ENCODE peak calls at places on chromosome 4, in six cellular contexts. One of them, this sample, is unnamed. For H3K4me1 and H3K9me3, the result is how much of the 10 kb centered on the place peaks cover.

GRCh38 chr4:61162116-61162515 is 38.0 kb upstream of the ADGRL3 start:
- DNase-seq in aorta: no peak
- DNase-seq in pancreas: no peak
- DNase-seq in DND-41: no peak
- DNase-seq in testis: no peak
- DNase-seq in tibial nerve: no peak
- DNase-seq in this sample: no peak

GRCh38 chr4:93710101-93710846 is 118.3 kb upstream of the ATOH1 start:
- DNase-seq in aorta: no peak
- DNase-seq in pancreas: no peak
- DNase-seq in DND-41: no peak
- DNase-seq in testis: peak
- DNase-seq in tibial nerve: no peak
- DNase-seq in this sample: no peak

GRCh38 chr4:151276787-151277557 is at the start of gene PRSS48:
- DNase-seq in aorta: peak
- DNase-seq in pancreas: peak
- DNase-seq in DND-41: peak
- DNase-seq in testis: peak
- DNase-seq in tibial nerve: peak
- DNase-seq in this sample: no peak

GRCh38 chr4:62256469-62256868 is 1056.3 kb downstream of the ADGRL3 start:
- DNase-seq in aorta: no peak
- DNase-seq in pancreas: no peak
- DNase-seq in DND-41: no peak
- DNase-seq in testis: no peak
- DNase-seq in tibial nerve: no peak
- DNase-seq in this sample: no peak

GRCh38 chr4:5711479-5712184 is 631 bp downstream of the EVC start:
- DNase-seq in aorta: peak
- DNase-seq in pancreas: peak
- DNase-seq in DND-41: no peak
- DNase-seq in testis: peak
- DNase-seq in tibial nerve: no peak
- DNase-seq in this sample: no peak

GRCh38 chr4:81198151-81198550 is 16.9 kb downstream of the PRKG2 start:
- DNase-seq in aorta: no peak
- DNase-seq in pancreas: no peak
- DNase-seq in DND-41: no peak
- DNase-seq in testis: no peak
- DNase-seq in tibial nerve: no peak
- DNase-seq in this sample: no peak

GRCh38 chr4:171880136-171880535 is 66.9 kb downstream of the GALNTL6 start:
- DNase-seq in aorta: no peak
- DNase-seq in pancreas: no peak
- DNase-seq in DND-41: no peak
- DNase-seq in testis: no peak
- DNase-seq in tibial nerve: no peak
- DNase-seq in this sample: no peak

GRCh38 chr4:154590329-154591006 is at the start of gene FGA:
- DNase-seq in aorta: no peak
- DNase-seq in pancreas: no peak
- DNase-seq in DND-41: no peak
- DNase-seq in testis: no peak
- DNase-seq in tibial nerve: no peak
- DNase-seq in this sample: no peak

GRCh38 chr4:86416081-86416480 is 56.2 kb upstream of the MAPK10 start:
- DNase-seq in aorta: no peak
- DNase-seq in pancreas: no peak
- DNase-seq in DND-41: no peak
- DNase-seq in testis: no peak
- DNase-seq in tibial nerve: no peak
- DNase-seq in this sample: no peak

GRCh38 chr4:136803430-136803829 is 728.9 kb downstream of the PCDH18 start:
- DNase-seq in aorta: no peak
- DNase-seq in pancreas: no peak
- DNase-seq in DND-41: no peak
- DNase-seq in testis: no peak
- DNase-seq in tibial nerve: no peak
- DNase-seq in this sample: no peak

GRCh38 chr4:42642136-42642797 is 14.6 kb downstream of the ATP8A1 start:
- DNase-seq in aorta: no peak
- DNase-seq in pancreas: no peak
- DNase-seq in DND-41: no peak
- DNase-seq in testis: no peak
- DNase-seq in tibial nerve: no peak
- DNase-seq in this sample: no peak

GRCh38 chr4:84418032-84418709 is 80.9 kb downstream of the NKX6-1 start:
- DNase-seq in aorta: no peak
- DNase-seq in pancreas: no peak
- DNase-seq in DND-41: no peak
- DNase-seq in testis: no peak
- DNase-seq in tibial nerve: no peak
- DNase-seq in this sample: no peak

GRCh38 chr4:38386654-38387188 is 277.3 kb upstream of the KLF3 start:
- DNase-seq in aorta: no peak
- DNase-seq in pancreas: no peak
- DNase-seq in DND-41: no peak
- DNase-seq in testis: no peak
- DNase-seq in tibial nerve: no peak
- DNase-seq in this sample: no peak

GRCh38 chr4:123107444-123108252 is 185.3 kb upstream of the NUDT6 start:
- DNase-seq in aorta: no peak
- DNase-seq in pancreas: no peak
- DNase-seq in DND-41: no peak
- DNase-seq in testis: no peak
- DNase-seq in tibial nerve: no peak
- DNase-seq in this sample: no peak

GRCh38 chr4:58560736-58561135 is 1450.6 kb upstream of the IGFBP7 start:
- DNase-seq in aorta: no peak
- DNase-seq in pancreas: no peak
- DNase-seq in DND-41: no peak
- DNase-seq in testis: no peak
- DNase-seq in tibial nerve: no peak
- DNase-seq in this sample: no peak

GRCh38 chr4:88010921-88011320 is 3.5 kb downstream of the PKD2 start:
- DNase-seq in aorta: no peak
- DNase-seq in pancreas: no peak
- DNase-seq in DND-41: no peak
- DNase-seq in testis: no peak
- DNase-seq in tibial nerve: no peak
- DNase-seq in this sample: no peak

GRCh38 chr4:148831945-148832344 is 389.7 kb upstream of the NR3C2 start:
- DNase-seq in aorta: no peak
- DNase-seq in pancreas: no peak
- DNase-seq in DND-41: no peak
- DNase-seq in testis: no peak
- DNase-seq in tibial nerve: no peak
- DNase-seq in this sample: no peak

GRCh38 chr4:46886711-46887110 is 22.3 kb downstream of the COX7B2 start:
- DNase-seq in aorta: no peak
- DNase-seq in pancreas: no peak
- DNase-seq in DND-41: no peak
- DNase-seq in testis: no peak
- DNase-seq in tibial nerve: no peak
- DNase-seq in this sample: no peak

GRCh38 chr4:83224502-83225197 is 59.9 kb downstream of the COQ2 start:
- DNase-seq in aorta: no peak
- DNase-seq in pancreas: no peak
- DNase-seq in DND-41: no peak
- DNase-seq in testis: no peak
- DNase-seq in tibial nerve: no peak
- DNase-seq in this sample: no peak

GRCh38 chr4:186201535-186202230 is 10.3 kb downstream of the CYP4V2 start:
- DNase-seq in aorta: peak
- DNase-seq in pancreas: peak
- DNase-seq in DND-41: no peak
- DNase-seq in testis: peak
- DNase-seq in tibial nerve: no peak
- DNase-seq in this sample: peak

GRCh38 chr4:163681208-163681821 is 186.8 kb downstream of the TMA16 start:
- DNase-seq in aorta: no peak
- DNase-seq in pancreas: no peak
- DNase-seq in DND-41: no peak
- DNase-seq in testis: peak
- DNase-seq in tibial nerve: peak
- DNase-seq in this sample: no peak

DNA sequence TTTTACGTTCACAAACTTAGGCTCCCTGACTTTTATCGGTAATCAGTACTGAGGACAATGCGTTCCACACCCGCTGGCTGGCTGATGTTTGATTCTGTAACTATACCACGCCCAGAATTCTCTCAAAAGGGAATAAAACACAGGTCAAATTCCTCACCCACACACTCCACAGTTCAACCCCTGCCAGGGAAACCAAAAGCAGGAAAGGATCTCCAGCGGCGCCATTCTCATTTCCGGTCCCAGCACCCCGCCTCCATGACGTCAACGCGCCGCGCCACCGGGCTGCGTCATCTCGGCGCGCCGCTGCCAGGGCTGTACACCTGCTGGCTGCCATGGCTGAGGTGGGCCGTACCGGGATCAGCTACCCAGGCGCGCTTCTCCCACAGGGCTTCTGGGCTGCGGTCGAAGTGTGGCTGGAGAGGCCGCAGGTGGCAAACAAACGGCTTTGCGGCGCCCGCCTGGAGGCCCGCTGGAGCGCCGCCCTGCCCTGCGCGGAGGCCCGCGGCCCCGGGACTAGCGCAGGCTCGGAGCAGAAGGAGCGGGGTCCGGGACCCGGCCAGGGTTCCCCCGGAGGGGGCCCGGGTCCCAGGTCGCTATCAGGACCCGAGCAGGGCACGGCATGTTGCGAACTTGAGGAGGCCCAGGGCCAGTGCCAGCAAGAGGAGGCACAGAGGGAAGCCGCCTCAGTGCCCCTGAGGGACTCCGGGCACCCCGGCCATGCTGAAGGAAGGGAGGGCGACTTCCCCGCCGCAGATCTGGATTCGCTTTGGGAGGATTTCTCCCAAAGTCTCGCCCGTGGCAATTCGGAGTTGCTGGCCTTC is at the start of the genes ACOX3 and TRMT44:
- DNase-seq in aorta: peak
- DNase-seq in pancreas: peak
- DNase-seq in DND-41: peak
- DNase-seq in testis: peak
- DNase-seq in tibial nerve: peak
- DNase-seq in this sample: peak
- H3K4me1 ChIP-seq in aorta: under half
- H3K4me1 ChIP-seq in pancreas: under half
- H3K4me1 ChIP-seq in DND-41: half or more
- H3K4me1 ChIP-seq in testis: half or more
- H3K4me1 ChIP-seq in tibial nerve: half or more
- H3K4me1 ChIP-seq in this sample: under half

GRCh38 chr4:769511-769910 is 56.4 kb downstream of the CPLX1 start:
- DNase-seq in aorta: no peak
- DNase-seq in pancreas: peak
- DNase-seq in DND-41: no peak
- DNase-seq in testis: no peak
- DNase-seq in tibial nerve: no peak
- DNase-seq in this sample: no peak
- H3K9me3 ChIP-seq in aorta: under half
- H3K9me3 ChIP-seq in pancreas: under half
- H3K9me3 ChIP-seq in DND-41: under half
- H3K9me3 ChIP-seq in testis: under half
- H3K9me3 ChIP-seq in tibial nerve: half or more
- H3K9me3 ChIP-seq in this sample: under half

GRCh38 chr4:8245879-8246833 is 23.4 kb upstream of the HTRA3 start:
- DNase-seq in aorta: no peak
- DNase-seq in pancreas: no peak
- DNase-seq in DND-41: no peak
- DNase-seq in testis: no peak
- DNase-seq in tibial nerve: no peak
- DNase-seq in this sample: no peak

GRCh38 chr4:8250167-8250566 is 19.4 kb upstream of the HTRA3 start:
- DNase-seq in aorta: no peak
- DNase-seq in pancreas: no peak
- DNase-seq in DND-41: no peak
- DNase-seq in testis: no peak
- DNase-seq in tibial nerve: no peak
- DNase-seq in this sample: no peak

GRCh38 chr4:8248091-8248490 is 21.5 kb upstream of the HTRA3 start:
- DNase-seq in aorta: no peak
- DNase-seq in pancreas: no peak
- DNase-seq in DND-41: no peak
- DNase-seq in testis: no peak
- DNase-seq in tibial nerve: no peak
- DNase-seq in this sample: no peak

GRCh38 chr4:8244931-8245460 is 24.6 kb upstream of the HTRA3 start:
- DNase-seq in aorta: no peak
- DNase-seq in pancreas: no peak
- DNase-seq in DND-41: no peak
- DNase-seq in testis: no peak
- DNase-seq in tibial nerve: no peak
- DNase-seq in this sample: no peak

GRCh38 chr4:8247047-8247930 is 22.3 kb upstream of the HTRA3 start:
- DNase-seq in aorta: peak
- DNase-seq in pancreas: peak
- DNase-seq in DND-41: no peak
- DNase-seq in testis: peak
- DNase-seq in tibial nerve: peak
- DNase-seq in this sample: no peak
- H3K27ac ChIP-seq in aorta: no peak
- H3K27ac ChIP-seq in pancreas: no peak
- H3K27ac ChIP-seq in DND-41: no peak
- H3K27ac ChIP-seq in testis: no peak
- H3K27ac ChIP-seq in tibial nerve: no peak
- H3K27ac ChIP-seq in this sample: no peak

GRCh38 chr4:142351958-142352357 is 494.1 kb downstream of the INPP4B start:
- DNase-seq in aorta: no peak
- DNase-seq in pancreas: no peak
- DNase-seq in DND-41: no peak
- DNase-seq in testis: no peak
- DNase-seq in tibial nerve: no peak
- DNase-seq in this sample: no peak

GRCh38 chr4:142348489-142349076 is 497.5 kb downstream of the INPP4B start:
- DNase-seq in aorta: no peak
- DNase-seq in pancreas: no peak
- DNase-seq in DND-41: no peak
- DNase-seq in testis: no peak
- DNase-seq in tibial nerve: no peak
- DNase-seq in this sample: no peak

GRCh38 chr4:142352682-142353081 is 493.4 kb downstream of the INPP4B start:
- DNase-seq in aorta: no peak
- DNase-seq in pancreas: no peak
- DNase-seq in DND-41: no peak
- DNase-seq in testis: no peak
- DNase-seq in tibial nerve: no peak
- DNase-seq in this sample: no peak

GRCh38 chr4:142353149-142353738 is 492.9 kb downstream of the INPP4B start:
- DNase-seq in aorta: no peak
- DNase-seq in pancreas: no peak
- DNase-seq in DND-41: no peak
- DNase-seq in testis: peak
- DNase-seq in tibial nerve: no peak
- DNase-seq in this sample: no peak

DNA sequence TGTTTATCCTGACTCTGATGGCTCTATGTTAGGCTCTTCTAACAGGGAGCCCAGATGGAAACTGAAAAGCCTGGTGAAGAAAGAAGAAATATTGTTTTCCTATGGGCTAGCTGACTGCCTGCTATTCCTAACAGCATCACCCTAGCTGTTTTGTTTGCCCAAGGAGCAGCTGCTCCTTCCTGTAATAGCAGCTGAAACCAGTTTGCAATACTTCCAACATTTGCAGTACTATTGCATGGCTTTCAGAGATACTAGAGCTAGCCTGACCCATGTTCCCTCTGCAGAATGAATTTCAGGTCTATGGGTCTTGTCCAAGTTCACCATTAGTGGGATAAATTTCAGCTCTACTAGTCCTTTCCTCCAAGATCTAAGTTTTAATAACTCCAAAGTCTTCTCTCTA is 495.2 kb downstream of the INPP4B start:
- DNase-seq in aorta: no peak
- DNase-seq in pancreas: no peak
- DNase-seq in DND-41: no peak
- DNase-seq in testis: no peak
- DNase-seq in tibial nerve: no peak
- DNase-seq in this sample: no peak
- H3K4me1 ChIP-seq in aorta: under half
- H3K4me1 ChIP-seq in pancreas: under half
- H3K4me1 ChIP-seq in DND-41: under half
- H3K4me1 ChIP-seq in testis: under half
- H3K4me1 ChIP-seq in tibial nerve: under half
- H3K4me1 ChIP-seq in this sample: half or more

This sample was measured in CD8-positive, alpha-beta memory T cell.